ENCODE peak calls at places on chromosomes 12 and 14, in seven cellular contexts. M is HFFc6; I is activated T-helper 1 cell treated with anti-CD3 and anti-CD28 coated beads, Interleukin-12 subunit alpha, Interleukin-12 subunit beta, Interleukin-2, Interleukin-4 antibody, amounts not matched to agents 30 ng/mL and 10 ng/mL and 1 ng/mL, durations not matched to agents 14 hours and 24 hours and 36 hours; A is CD8-positive, alpha-beta memory T cell; Z is stimulated activated CD4-positive, alpha-beta T cell treated with anti-CD3 and anti-CD28 coated beads, Interleukin-1b, Interleukin-23, amount 100 ng/mL, for 1 hour; J is stimulated activated CD8-positive, alpha-beta memory T cell treated with anti-CD3 and anti-CD28 coated beads, Interleukin-2, amount 100 ng/mL, for 1 hour; C is stimulated activated effector memory CD8-positive, alpha-beta T cell treated with anti-CD3 and anti-CD28 coated beads, Interleukin-12 subunit alpha, Interleukin-12 subunit beta, amount 100 ng/mL, for 72 hours. D is an unnamed sample.

GRCh38 chr12:105084251-105085250 is at the start of gene ALDH1L2:
- DNase-seq in J (peak; percentile 2), A (peak; percentile 50), I (peak; percentile 62), C (peak; percentile 51), M (peak; percentile 78), Z (peak; percentile 32), D (peak; percentile 48)

GRCh38 chr14:91119556-91120311 is 5.9 kb downstream of the DGLUCY start:
- DNase-seq in J (no peak), M (peak; percentile 79), C (no peak), Z (no peak), I (no peak), A (no peak), D (no peak)

GRCh38 chr14:64707661-64708060 is 3.4 kb downstream of the PLEKHG3 start:
- DNase-seq in C (no peak), Z (no peak), I (no peak), A (no peak), J (no peak), M (peak; percentile 63), D (no peak)

GRCh38 chr14:101559624-101560533 is 1.4 kb upstream of the DIO3 start:
- DNase-seq in C (no peak), I (no peak), A (no peak), Z (no peak), M (no peak), J (no peak), D (no peak)

GRCh38 chr14:75234173-75234855 is 44.3 kb upstream of the FOS start:
- DNase-seq in I (no peak), Z (no peak), C (no peak), J (no peak), A (no peak), M (peak; percentile 75), D (no peak)

GRCh38 chr14:64410084-64410774 is 22.1 kb downstream of the MTHFD1 start:
- DNase-seq in Z (no peak), J (no peak), A (no peak), C (no peak), I (no peak), M (peak; percentile 24), D (no peak)

GRCh38 chr14:31880935-31881334 is 196.2 kb upstream of the ARHGAP5 start:
- DNase-seq in C (no peak), M (peak; percentile 89), I (no peak), Z (no peak), A (no peak), J (no peak), D (no peak)

GRCh38 chr12:29149691-29150382 is 759 bp downstream of the FAR2 start:
- DNase-seq in M (no peak), Z (no peak), C (no peak), I (no peak), A (no peak), J (no peak), D (no peak)

GRCh38 chr14:73723799-73724621 is 9.8 kb upstream of the PNMA1 start:
- DNase-seq in A (no peak), M (peak; percentile 97), Z (no peak), C (no peak), J (no peak), I (no peak), D (no peak)

GRCh38 chr12:29159690-29160089 is 10.6 kb downstream of the FAR2 start:
- DNase-seq in M (no peak), A (no peak), C (no peak), I (no peak), Z (no peak), J (no peak), D (no peak)

GRCh38 chr12:116969615-116970575 is 59.1 kb downstream of the FBXW8 start:
- DNase-seq in J (no peak), A (no peak), Z (no peak), C (no peak), I (no peak), M (no peak), D (no peak)

GRCh38 chr12:119679081-119679480 is 11.1 kb downstream of the PRKAB1 start:
- DNase-seq in A (no peak), C (no peak), M (no peak), Z (no peak), I (no peak), J (no peak), D (no peak)

GRCh38 chr12:115749485-115749884 is 528.0 kb downstream of the MED13L start:
- DNase-seq in I (no peak), Z (no peak), A (no peak), J (no peak), M (no peak), C (no peak), D (no peak)

GRCh38 chr12:131897276-131897675 is 2.9 kb downstream of the ULK1 start:
- DNase-seq in C (no peak), I (no peak), M (no peak), J (no peak), A (no peak), Z (no peak), D (no peak)

GRCh38 chr12:14770495-14771313 is 32.6 kb downstream of the WBP11 start:
- DNase-seq in Z (peak; percentile 86), C (peak; percentile 93), M (peak; percentile 91), A (peak; percentile 96), J (peak; percentile 90), I (peak; percentile 93), D (peak; percentile 95)

D was measured in stimulated activated naive B cell treated with anti-CD40 and anti-IgM and Interleukin-4, amounts not matched to agents 10 μg/mL and 1 μg/mL and 100 μg/mL, for 72 hours.